ENCODE peak calls at places on chromosomes 2 and 18, in five cellular contexts. A, L, M, X and C are unnamed samples.
A peak's percentile ranks its signal among the peaks of the same experiment; 100 is the strongest.

GRCh38 chr2:80086831-80087230 is 217.7 kb downstream of the LRRTM1 start:
- DNase-seq in A (no peak), L (no peak), M (peak; percentile 94), X (no peak), C (no peak)

GRCh38 chr2:240922982-240923537 is 16.9 kb downstream of the CROCC2 start:
- DNase-seq in A (no peak), L (no peak), M (no peak), X (peak; percentile 9), C (no peak)

GRCh38 chr2:10317646-10318045 is 14.9 kb downstream of the HPCAL1 start:
- DNase-seq in A (no peak), L (no peak), M (no peak), X (no peak), C (peak; percentile 4)

GRCh38 chr18:49628119-49628518 is 66.3 kb downstream of the LIPG start:
- DNase-seq in A (no peak), L (no peak), M (no peak), X (no peak), C (no peak)

GRCh38 chr2:47208852-47209606 is 53.9 kb upstream of the STPG4 start:
- DNase-seq in A (no peak), L (no peak), M (peak; percentile 87), X (no peak), C (no peak)

GRCh38 chr18:28147674-28148171 is 29.2 kb downstream of the CDH2 start:
- DNase-seq in A (no peak), L (no peak), M (peak; percentile 85), X (no peak), C (no peak)

GRCh38 chr2:58195668-58196067 is 45.5 kb downstream of the FANCL start:
- DNase-seq in A (no peak), L (no peak), M (peak; percentile 23), X (no peak), C (peak; percentile 22)

GRCh38 chr18:26376106-26376505 is 149.9 kb downstream of the TAF4B start:
- DNase-seq in A (no peak), L (no peak), M (no peak), X (no peak), C (no peak)

GRCh38 chr2:179850188-179850587 is 11.2 kb downstream of the ZNF385B start:
- DNase-seq in A (no peak), L (no peak), M (peak; percentile 50), X (no peak), C (no peak)

GRCh38 chr2:167342769-167343168 is 454.5 kb downstream of the XIRP2 start:
- DNase-seq in A (no peak), L (no peak), M (no peak), X (no peak), C (no peak)

GRCh38 chr2:231687133-231687852 is 21.0 kb upstream of the PTMA start:
- DNase-seq in A (peak; percentile 52), L (no peak), M (no peak), X (peak; percentile 68), C (peak; percentile 52)

GRCh38 chr18:8031496-8031895 is 464.4 kb downstream of the PTPRM start:
- DNase-seq in A (no peak), L (no peak), M (no peak), X (no peak), C (no peak)

GRCh38 chr2:210233487-210233886 is 8.2 kb upstream of the ACADL start:
- DNase-seq in A (no peak), L (no peak), M (no peak), X (peak; percentile 85), C (no peak)

GRCh38 chr2:85259101-85259590 is 68.6 kb downstream of the TGOLN2 start:
- DNase-seq in A (no peak), L (no peak), M (peak; percentile 65), X (no peak), C (no peak)

GRCh38 chr18:49495074-49495473 is 8.0 kb upstream of the C18orf32 start:
- DNase-seq in A (no peak), L (no peak), M (no peak), X (no peak), C (no peak)

GRCh38 chr18:3449702-3450357 is at the start of gene TGIF1:
- DNase-seq in A (peak; percentile 43), L (no peak), M (peak; percentile 77), X (peak; percentile 87), C (no peak)

GRCh38 chr2:20512061-20512605 is 65.3 kb downstream of the RHOB start:
- DNase-seq in A (no peak), L (no peak), M (no peak), X (no peak), C (no peak)

GRCh38 chr2:228771306-228771705 is 499.8 kb downstream of the PID1 start:
- DNase-seq in A (no peak), L (no peak), M (no peak), X (no peak), C (no peak)